ENCODE peak calls at places on chromosome 12, in four cellular contexts. One of them, this sample, is unnamed.

GRCh38 chr12:71900091-71900490 is 38.6 kb upstream of the TPH2 start:
- DNase-seq in hepatocyte: no peak
- DNase-seq in lower lobe of right lung: no peak
- DNase-seq in brain microvascular endothelial cell: no peak
- DNase-seq in this sample: peak; percentile 43

GRCh38 chr12:18849080-18849479 is 111.2 kb downstream of the CAPZA3 start:
- DNase-seq in brain microvascular endothelial cell: peak; percentile 24
- DNase-seq in hepatocyte: peak; percentile 37
- DNase-seq in lower lobe of right lung: no peak
- DNase-seq in this sample: no peak

GRCh38 chr12:126772171-126772864 is 1494.7 kb upstream of the TMEM132C start:
- DNase-seq in brain microvascular endothelial cell: no peak
- DNase-seq in lower lobe of right lung: no peak
- DNase-seq in hepatocyte: no peak
- DNase-seq in this sample: no peak

GRCh38 chr12:120352117-120352516 is 16.8 kb downstream of the MSI1 start:
- DNase-seq in brain microvascular endothelial cell: peak; percentile 55
- DNase-seq in lower lobe of right lung: no peak
- DNase-seq in hepatocyte: no peak
- DNase-seq in this sample: no peak

GRCh38 chr12:12267801-12268200 is 957 bp upstream of the LRP6 start:
- DNase-seq in lower lobe of right lung: no peak
- DNase-seq in hepatocyte: no peak
- DNase-seq in brain microvascular endothelial cell: no peak
- DNase-seq in this sample: no peak

GRCh38 chr12:25615119-25615518 is 62.0 kb upstream of the LMNTD1 start:
- DNase-seq in brain microvascular endothelial cell: peak; percentile 81
- DNase-seq in lower lobe of right lung: no peak
- DNase-seq in hepatocyte: peak; percentile 60
- DNase-seq in this sample: peak; percentile 66

GRCh38 chr12:6752181-6752930 is 585 bp downstream of the MLF2 start:
- DNase-seq in lower lobe of right lung: no peak
- DNase-seq in brain microvascular endothelial cell: peak; percentile 51
- DNase-seq in hepatocyte: peak; percentile 77
- DNase-seq in this sample: peak; percentile 67

GRCh38 chr12:7934153-7934552 is 1.8 kb downstream of the SLC2A3 start:
- DNase-seq in lower lobe of right lung: no peak
- DNase-seq in hepatocyte: no peak
- DNase-seq in brain microvascular endothelial cell: no peak
- DNase-seq in this sample: peak; percentile 13

GRCh38 chr12:39467432-39467870 is 24.5 kb upstream of the KIF21A start:
- DNase-seq in hepatocyte: no peak
- DNase-seq in lower lobe of right lung: no peak
- DNase-seq in brain microvascular endothelial cell: no peak
- DNase-seq in this sample: no peak

GRCh38 chr12:130706885-130707570 is 9.1 kb downstream of the RIMBP2 start:
- DNase-seq in lower lobe of right lung: no peak
- DNase-seq in brain microvascular endothelial cell: no peak
- DNase-seq in hepatocyte: no peak
- DNase-seq in this sample: no peak

GRCh38 chr12:94421868-94422740 is 37.6 kb downstream of the CEP83 start:
- DNase-seq in brain microvascular endothelial cell: no peak
- DNase-seq in hepatocyte: no peak
- DNase-seq in lower lobe of right lung: no peak
- DNase-seq in this sample: no peak

GRCh38 chr12:96434107-96434506 is 33.9 kb upstream of the CDK17 start:
- DNase-seq in hepatocyte: no peak
- DNase-seq in lower lobe of right lung: no peak
- DNase-seq in brain microvascular endothelial cell: peak; percentile 97
- DNase-seq in this sample: peak; percentile 47

GRCh38 chr12:65761301-65761700 is 63.0 kb upstream of the HMGA2 start:
- DNase-seq in hepatocyte: no peak
- DNase-seq in lower lobe of right lung: no peak
- DNase-seq in brain microvascular endothelial cell: no peak
- DNase-seq in this sample: no peak

GRCh38 chr12:57152408-57153038 is 5.1 kb upstream of the LRP1-AS start:
- DNase-seq in brain microvascular endothelial cell: no peak
- DNase-seq in lower lobe of right lung: no peak
- DNase-seq in hepatocyte: no peak
- DNase-seq in this sample: no peak

GRCh38 chr12:70351076-70351475 is 15.0 kb upstream of the KCNMB4 start:
- DNase-seq in brain microvascular endothelial cell: no peak
- DNase-seq in lower lobe of right lung: no peak
- DNase-seq in hepatocyte: no peak
- DNase-seq in this sample: no peak

GRCh38 chr12:28346567-28346966 is 156.3 kb downstream of the CCDC91 start:
- DNase-seq in hepatocyte: no peak
- DNase-seq in lower lobe of right lung: no peak
- DNase-seq in brain microvascular endothelial cell: no peak
- DNase-seq in this sample: no peak

GRCh38 chr12:109264095-109264942 is 44.8 kb downstream of the FOXN4 start:
- DNase-seq in hepatocyte: peak; percentile 88
- DNase-seq in lower lobe of right lung: peak; percentile 74
- DNase-seq in brain microvascular endothelial cell: peak; percentile 52
- DNase-seq in this sample: peak; percentile 40

GRCh38 chr12:76586764-76587395 is 27.3 kb upstream of the OSBPL8 start:
- DNase-seq in brain microvascular endothelial cell: peak; percentile 67
- DNase-seq in lower lobe of right lung: no peak
- DNase-seq in hepatocyte: peak; percentile 19
- DNase-seq in this sample: peak; percentile 49

GRCh38 chr12:89351489-89352241 is 636 bp downstream of the DUSP6 start:
- DNase-seq in lower lobe of right lung: peak; percentile 74
- DNase-seq in brain microvascular endothelial cell: no peak
- DNase-seq in hepatocyte: peak; percentile 54
- DNase-seq in this sample: no peak

GRCh38 chr12:109860961-109861360 is 19.4 kb downstream of the GLTP start:
- DNase-seq in lower lobe of right lung: no peak
- DNase-seq in hepatocyte: no peak
- DNase-seq in brain microvascular endothelial cell: no peak
- DNase-seq in this sample: no peak

GRCh38 chr12:57190037-57190436 is 26.6 kb upstream of the NXPH4 start:
- DNase-seq in lower lobe of right lung: peak; percentile 67
- DNase-seq in hepatocyte: no peak
- DNase-seq in brain microvascular endothelial cell: no peak
- DNase-seq in this sample: peak; percentile 29

GRCh38 chr12:2998789-2999264 is 39.6 kb downstream of the TEAD4 start:
- DNase-seq in lower lobe of right lung: no peak
- DNase-seq in hepatocyte: no peak
- DNase-seq in brain microvascular endothelial cell: peak; percentile 91
- DNase-seq in this sample: no peak

GRCh38 chr12:15886372-15887042 is 4.3 kb downstream of the STRAP start:
- DNase-seq in hepatocyte: no peak
- DNase-seq in brain microvascular endothelial cell: no peak
- DNase-seq in lower lobe of right lung: no peak
- DNase-seq in this sample: peak; percentile 15

GRCh38 chr12:114685320-114685781 is 1.4 kb upstream of the TBX3 start:
- DNase-seq in brain microvascular endothelial cell: no peak
- DNase-seq in lower lobe of right lung: no peak
- DNase-seq in hepatocyte: no peak
- DNase-seq in this sample: no peak

GRCh38 chr12:57104292-57104910 is 6.8 kb downstream of the STAT6 start:
- DNase-seq in hepatocyte: no peak
- DNase-seq in brain microvascular endothelial cell: no peak
- DNase-seq in lower lobe of right lung: no peak
- DNase-seq in this sample: no peak

GRCh38 chr12:95633671-95634465 is 82.6 kb upstream of the USP44 start:
- DNase-seq in brain microvascular endothelial cell: no peak
- DNase-seq in lower lobe of right lung: no peak
- DNase-seq in hepatocyte: peak; percentile 33
- DNase-seq in this sample: peak; percentile 78

GRCh38 chr12:77062396-77062795 is 3.0 kb downstream of the E2F7 start:
- DNase-seq in hepatocyte: no peak
- DNase-seq in brain microvascular endothelial cell: no peak
- DNase-seq in lower lobe of right lung: no peak
- DNase-seq in this sample: no peak

GRCh38 chr12:78085562-78086182 is 255.0 kb downstream of the NAV3 start:
- DNase-seq in brain microvascular endothelial cell: no peak
- DNase-seq in hepatocyte: no peak
- DNase-seq in lower lobe of right lung: no peak
- DNase-seq in this sample: no peak

GRCh38 chr12:102468261-102468940 is 12.0 kb downstream of the IGF1 start:
- DNase-seq in hepatocyte: peak; percentile 26
- DNase-seq in lower lobe of right lung: no peak
- DNase-seq in brain microvascular endothelial cell: no peak
- DNase-seq in this sample: no peak

GRCh38 chr12:106760184-106760531 is 14.3 kb upstream of the RIC8B start:
- DNase-seq in brain microvascular endothelial cell: peak; percentile 15
- DNase-seq in lower lobe of right lung: peak; percentile 55
- DNase-seq in hepatocyte: no peak
- DNase-seq in this sample: no peak

DNA sequence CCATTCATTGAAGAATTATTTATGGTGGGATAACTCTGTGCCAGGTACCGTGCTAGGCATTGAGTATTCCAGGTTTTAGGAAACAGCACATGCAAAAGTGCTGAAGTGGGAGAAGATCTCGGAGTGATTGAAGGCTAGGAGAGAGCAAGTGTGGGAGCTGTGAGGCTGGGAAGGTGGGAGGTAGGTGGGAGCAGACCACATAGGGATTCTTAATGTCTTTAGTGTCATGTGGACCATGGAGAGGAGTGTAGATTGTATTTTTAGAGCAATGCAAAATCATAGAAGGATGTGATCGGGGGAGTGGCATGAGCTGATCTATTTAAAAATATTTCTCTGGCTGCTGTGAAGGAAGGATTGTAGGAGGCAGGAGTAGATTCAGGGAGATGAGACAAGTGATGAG is 5.4 kb downstream of the PTPN11 start:
- DNase-seq in hepatocyte: no peak
- DNase-seq in brain microvascular endothelial cell: no peak
- DNase-seq in lower lobe of right lung: no peak
- DNase-seq in this sample: no peak
- H3K27ac ChIP-seq in hepatocyte: peak overlapping the region; percentile 62
- H3K27ac ChIP-seq in brain microvascular endothelial cell: no peak overlapping the region
- H3K27ac ChIP-seq in lower lobe of right lung: no peak overlapping the region
- H3K27ac ChIP-seq in this sample: no peak overlapping the region

GRCh38 chr12:52689936-52690335 is 9.7 kb upstream of the KRT1 start:
- DNase-seq in lower lobe of right lung: no peak
- DNase-seq in brain microvascular endothelial cell: no peak
- DNase-seq in hepatocyte: no peak
- DNase-seq in this sample: no peak
- H3K27me3 ChIP-seq in lower lobe of right lung: peaks cover 64% of the 10 kb centered on the region
- H3K27me3 ChIP-seq in brain microvascular endothelial cell: peaks cover 28% of the 10 kb centered on the region
- H3K27me3 ChIP-seq in hepatocyte: peaks cover 70% of the 10 kb centered on the region
- H3K27me3 ChIP-seq in this sample: peaks cover 25% of the 10 kb centered on the region

DNA sequence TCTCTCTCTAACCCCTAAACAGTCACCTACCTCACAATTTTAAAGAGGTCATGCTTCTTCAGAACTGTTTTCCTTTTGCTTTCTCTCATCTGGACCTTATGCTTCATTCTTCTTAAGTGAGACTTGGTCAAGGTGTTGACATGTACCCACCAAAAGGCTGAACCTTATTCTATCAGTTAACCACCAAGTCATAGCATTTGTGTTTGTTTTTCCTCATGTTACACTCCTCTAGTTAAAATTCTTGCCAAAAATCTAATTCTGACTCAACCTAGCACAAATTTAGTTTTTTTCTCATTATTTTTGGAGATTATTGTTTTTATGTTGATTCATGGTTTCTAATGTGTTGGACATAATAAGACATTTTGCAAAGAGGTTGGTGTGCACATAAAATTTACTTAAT is 578.6 kb downstream of the SLC16A7 start:
- DNase-seq in hepatocyte: no peak
- DNase-seq in brain microvascular endothelial cell: no peak
- DNase-seq in lower lobe of right lung: no peak
- DNase-seq in this sample: no peak
- H3K27ac ChIP-seq in hepatocyte: no peak overlapping the region
- H3K27ac ChIP-seq in brain microvascular endothelial cell: no peak overlapping the region
- H3K27ac ChIP-seq in lower lobe of right lung: no peak overlapping the region
- H3K27ac ChIP-seq in this sample: no peak overlapping the region

GRCh38 chr12:53996188-53996885 is 3.6 kb upstream of the HOXC9 start:
- DNase-seq in brain microvascular endothelial cell: no peak
- DNase-seq in lower lobe of right lung: no peak
- DNase-seq in hepatocyte: no peak
- DNase-seq in this sample: no peak
- H3K27me3 ChIP-seq in brain microvascular endothelial cell: peaks cover 94% of the 10 kb centered on the region
- H3K27me3 ChIP-seq in lower lobe of right lung: peaks cover 100% of the 10 kb centered on the region
- H3K27me3 ChIP-seq in hepatocyte: peaks cover 98% of the 10 kb centered on the region
- H3K27me3 ChIP-seq in this sample: peaks cover 85% of the 10 kb centered on the region

DNA sequence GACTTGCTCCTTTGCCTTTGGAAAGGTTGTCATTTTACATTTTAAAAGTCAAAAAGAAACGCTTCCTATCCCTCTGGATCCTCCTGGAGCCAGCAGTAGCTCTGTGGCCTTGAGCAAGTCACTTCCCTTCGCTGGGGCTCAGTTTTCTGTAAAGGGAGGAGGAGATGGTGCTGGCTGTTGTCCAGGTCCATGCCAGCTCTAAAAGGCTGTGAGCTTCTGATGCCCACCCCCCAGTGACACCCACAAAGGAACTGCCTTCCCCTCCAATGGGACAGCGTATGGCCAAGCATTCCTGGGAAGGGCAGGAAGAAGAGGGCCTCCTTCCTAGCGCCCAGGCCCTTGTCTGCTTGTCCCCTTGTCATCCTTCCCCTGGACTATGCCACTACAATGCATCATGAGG is 81.5 kb downstream of the NTF3 start:
- DNase-seq in lower lobe of right lung: no peak
- DNase-seq in brain microvascular endothelial cell: no peak
- DNase-seq in hepatocyte: no peak
- DNase-seq in this sample: no peak
- H3K27ac ChIP-seq in lower lobe of right lung: no peak overlapping the region
- H3K27ac ChIP-seq in brain microvascular endothelial cell: no peak overlapping the region
- H3K27ac ChIP-seq in hepatocyte: no peak overlapping the region
- H3K27ac ChIP-seq in this sample: no peak overlapping the region

GRCh38 chr12:55698241-55698955 is 9.3 kb downstream of the ITGA7 start:
- DNase-seq in hepatocyte: no peak
- DNase-seq in brain microvascular endothelial cell: no peak
- DNase-seq in lower lobe of right lung: peak; percentile 32
- DNase-seq in this sample: no peak

GRCh38 chr12:55700255-55701018 is 7.3 kb downstream of the ITGA7 start:
- DNase-seq in lower lobe of right lung: no peak
- DNase-seq in hepatocyte: no peak
- DNase-seq in brain microvascular endothelial cell: no peak
- DNase-seq in this sample: no peak

GRCh38 chr12:55697686-55698085 is 10.0 kb downstream of the ITGA7 start:
- DNase-seq in lower lobe of right lung: no peak
- DNase-seq in brain microvascular endothelial cell: no peak
- DNase-seq in hepatocyte: no peak
- DNase-seq in this sample: no peak

GRCh38 chr12:55698965-55699364 is 8.7 kb downstream of the ITGA7 start:
- DNase-seq in lower lobe of right lung: no peak
- DNase-seq in brain microvascular endothelial cell: no peak
- DNase-seq in hepatocyte: no peak
- DNase-seq in this sample: no peak

DNA sequence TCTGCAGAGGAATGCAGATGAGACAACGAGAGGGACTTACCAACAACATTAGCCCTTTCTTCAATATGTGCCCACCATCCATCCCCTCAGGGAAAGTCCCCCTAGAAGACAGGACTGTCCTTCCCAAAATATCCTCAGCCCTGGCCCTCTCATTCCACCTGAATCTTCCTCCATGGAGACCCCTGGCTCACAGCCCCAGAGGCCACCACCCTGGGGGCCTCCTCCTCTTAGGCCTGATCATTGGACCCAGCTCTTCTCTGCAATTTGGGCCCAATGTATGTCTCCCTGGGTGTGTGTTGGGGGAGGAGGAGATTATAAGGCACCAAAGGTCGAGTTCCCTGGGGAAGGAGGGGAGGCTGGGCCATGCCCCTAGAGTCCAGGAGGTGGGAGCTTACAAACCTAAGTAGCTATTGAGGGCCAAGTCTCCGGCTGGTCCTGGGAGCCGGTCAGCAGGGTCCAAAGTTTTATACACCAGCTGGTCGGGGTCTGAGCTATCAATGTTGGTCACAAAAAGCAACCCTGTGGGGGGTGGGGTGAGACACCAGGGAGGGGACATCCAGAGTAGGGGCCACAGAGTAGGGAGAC is 8.1 kb downstream of the ITGA7 start:
- DNase-seq in lower lobe of right lung: no peak
- DNase-seq in brain microvascular endothelial cell: no peak
- DNase-seq in hepatocyte: no peak
- DNase-seq in this sample: no peak
- H3K27me3 ChIP-seq in lower lobe of right lung: no peaks in the 10 kb centered on the region
- H3K27me3 ChIP-seq in brain microvascular endothelial cell: no peaks in the 10 kb centered on the region
- H3K27me3 ChIP-seq in hepatocyte: no peaks in the 10 kb centered on the region
- H3K27me3 ChIP-seq in this sample: no peaks in the 10 kb centered on the region

This sample was measured in endothelial cell of umbilical vein.